ENCODE peak calls at places on chromosomes 1 and 21, in seven cellular contexts. Y is vagina, K is ovary, D is H54, M is adrenal gland, N is transverse colon, W is body of pancreas. C is an unnamed sample.

GRCh38 chr1:155121249-155121648 is 6.4 kb upstream of the EFNA1 start:
- DNase-seq in Y (no peak), D (no peak), N (no peak), W (no peak), M (no peak), K (no peak), C (no peak)

GRCh38 chr1:107943694-107944093 is 21.3 kb downstream of the VAV3 start:
- DNase-seq in W (no peak), M (no peak), N (no peak), K (no peak), D (no peak), Y (no peak), C (no peak)

GRCh38 chr1:98119793-98120192 is 199.0 kb upstream of the DPYD start:
- DNase-seq in M (no peak), W (peak), K (no peak), Y (no peak), D (no peak), N (no peak), C (no peak)

GRCh38 chr1:112251766-112252506 is 144.1 kb upstream of the CTTNBP2NL start:
- DNase-seq in D (peak), Y (no peak), M (no peak), W (no peak), N (no peak), K (no peak), C (no peak)

GRCh38 chr1:74506311-74506710 is 6.1 kb downstream of the LRRC53 start:
- DNase-seq in N (no peak), Y (no peak), M (no peak), D (no peak), W (no peak), K (no peak), C (no peak)

GRCh38 chr1:145827966-145828365 is 4.0 kb downstream of the POLR3C start:
- DNase-seq in W (no peak), Y (no peak), M (no peak), N (no peak), K (no peak), D (no peak), C (peak)

GRCh38 chr1:40132383-40133121 is 28.6 kb upstream of the RLF start:
- DNase-seq in Y (no peak), N (no peak), W (no peak), D (no peak), K (no peak), M (no peak), C (no peak)

GRCh38 chr1:160522622-160523345 is at the start of gene SLAMF6:
- DNase-seq in D (no peak), W (no peak), N (peak), M (no peak), K (no peak), Y (no peak), C (no peak)

GRCh38 chr1:62588000-62588399 is 9.3 kb upstream of the ANGPTL3 start:
- DNase-seq in D (no peak), W (no peak), Y (no peak), N (no peak), K (no peak), M (no peak), C (no peak)

GRCh38 chr1:168453056-168453455 is 90.7 kb downstream of the XCL2 start:
- DNase-seq in M (no peak), D (no peak), Y (no peak), K (no peak), N (no peak), W (no peak), C (no peak)

GRCh38 chr1:150922519-150922975 is 3.6 kb upstream of the SETDB1 start:
- DNase-seq in W (peak), Y (no peak), D (peak), M (peak), N (peak), K (peak), C (peak)

GRCh38 chr1:66981679-66982078 is 56.9 kb downstream of the MIER1 start:
- DNase-seq in N (peak), D (no peak), M (peak), Y (no peak), W (no peak), K (peak), C (peak)

GRCh38 chr1:57590978-57591377 is 167.1 kb upstream of the DAB1 start:
- DNase-seq in M (no peak), N (no peak), K (no peak), W (no peak), Y (no peak), D (no peak), C (no peak)

GRCh38 chr1:24339996-24340395 is 20.8 kb downstream of the GRHL3 start:
- DNase-seq in Y (no peak), M (no peak), W (no peak), D (no peak), K (no peak), N (no peak), C (no peak)

GRCh38 chr1:6409733-6410132 is 10.0 kb downstream of the HES2 start:
- DNase-seq in D (no peak), M (no peak), K (no peak), W (no peak), N (no peak), Y (no peak), C (no peak)

GRCh38 chr21:36676039-36676950 is 22.6 kb upstream of the SIM2 start:
- DNase-seq in W (no peak), D (no peak), Y (no peak), K (no peak), N (no peak), M (no peak), C (no peak)

GRCh38 chr1:241674805-241675384 is 22.8 kb downstream of the WDR64 start:
- DNase-seq in D (no peak), M (no peak), Y (no peak), N (no peak), K (no peak), W (no peak), C (no peak)

GRCh38 chr21:25561668-25562641 is 45.3 kb downstream of the MRPL39 start:
- DNase-seq in D (peak), W (peak), Y (no peak), N (peak), M (peak), K (peak), C (peak)

DNA sequence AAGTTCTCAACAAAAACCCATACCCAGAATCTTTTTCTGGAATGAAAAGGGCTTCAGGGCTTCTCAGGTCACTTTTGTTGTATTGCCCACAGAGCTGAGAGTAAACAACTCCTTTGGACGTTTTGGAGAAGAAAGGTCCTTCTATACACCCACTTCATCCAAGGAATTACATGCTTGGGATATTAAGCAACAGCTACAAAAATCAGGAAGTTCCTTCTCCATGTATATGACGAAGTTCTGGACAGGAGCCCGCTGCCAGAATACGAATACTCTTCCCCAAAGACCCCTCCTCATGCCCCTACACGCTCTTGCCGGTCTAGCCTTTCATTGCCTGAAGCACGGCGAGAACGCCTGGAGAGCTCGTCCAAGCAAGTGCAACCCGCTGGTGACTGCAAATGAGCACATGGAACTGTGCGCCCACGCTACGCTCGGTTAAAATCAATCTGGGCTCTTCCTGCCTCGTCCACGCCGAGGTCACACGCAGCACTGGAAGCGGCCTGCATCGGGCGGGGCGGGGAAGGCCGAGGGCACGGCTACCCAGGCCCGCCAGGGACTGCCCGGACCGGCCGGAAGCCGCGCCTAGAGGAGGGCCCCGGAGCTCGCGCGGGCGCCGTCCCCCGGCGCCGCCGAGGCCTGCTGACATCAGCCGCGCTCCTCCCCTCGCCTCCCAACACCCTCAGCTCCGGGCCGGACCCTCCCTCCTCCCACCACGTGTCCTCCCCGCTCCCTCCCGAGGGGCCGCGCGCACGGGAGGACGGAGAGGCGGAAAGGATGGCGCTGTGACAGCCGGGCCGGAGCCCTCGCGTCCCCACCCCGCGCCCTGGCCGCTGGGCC is at the start of gene POGK:
- DNase-seq in K (peak), M (peak), D (peak), N (peak), Y (no peak), W (peak), C (peak)
- TF ChIP-seq POLR2A in K (peak), M (peak), D (peak), N (peak), Y (no peak), W (peak), C (peak)

DNA sequence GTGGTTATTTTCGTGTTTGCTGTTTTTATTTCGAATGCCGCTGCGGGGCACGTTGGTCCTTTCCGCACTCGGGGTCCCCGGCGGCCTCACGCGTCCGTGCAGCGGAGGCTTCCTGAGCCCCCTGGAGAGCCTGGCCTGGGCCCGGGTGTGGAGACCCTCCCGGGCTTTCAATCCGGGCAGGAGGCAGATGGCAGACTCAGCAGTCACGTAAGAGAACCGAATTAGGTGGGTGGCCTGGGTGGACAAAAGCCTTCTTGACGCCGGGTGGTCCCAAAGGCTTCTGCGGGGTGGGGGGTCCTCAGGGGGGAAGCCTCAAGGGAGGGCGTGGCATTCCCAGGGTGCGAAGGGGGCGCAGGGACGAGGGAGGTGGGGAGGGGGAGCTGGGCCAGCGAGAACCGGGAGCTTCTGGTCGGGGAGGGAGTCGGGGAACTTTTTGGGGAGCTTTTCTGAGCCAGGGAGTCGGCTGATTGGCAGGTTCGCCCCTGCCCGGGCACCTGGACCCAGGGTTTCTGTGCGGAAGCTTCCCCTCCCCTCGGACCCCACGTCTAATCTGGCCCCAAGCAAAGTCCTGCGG is 1.2 kb upstream of the HES4 start:
- DNase-seq in Y (no peak), K (no peak), D (no peak), N (no peak), M (peak), W (no peak), C (no peak)
- TF ChIP-seq POLR2A in Y (no peak), K (no peak), D (no peak), N (no peak), M (no peak), W (no peak), C (no peak)

GRCh38 chr1:204280562-204280961 is 66.8 kb upstream of the GOLT1A start:
- DNase-seq in M (no peak), Y (no peak), N (no peak), K (no peak), W (no peak), D (no peak), C (no peak)

GRCh38 chr1:204280099-204280498 is 66.3 kb upstream of the GOLT1A start:
- DNase-seq in D (no peak), K (no peak), Y (no peak), N (no peak), W (no peak), M (no peak), C (no peak)

GRCh38 chr1:204283711-204284651 is 70.2 kb upstream of the GOLT1A start:
- DNase-seq in K (no peak), N (no peak), Y (no peak), W (peak), D (no peak), M (no peak), C (no peak)

GRCh38 chr1:204284929-204285328 is 71.1 kb upstream of the GOLT1A start:
- DNase-seq in Y (no peak), K (no peak), D (no peak), N (no peak), M (no peak), W (no peak), C (no peak)

GRCh38 chr1:204282801-204283200 is 69.0 kb upstream of the GOLT1A start:
- DNase-seq in D (no peak), N (no peak), M (no peak), W (no peak), K (peak), Y (no peak), C (no peak)
- TF ChIP-seq POLR2A in D (no peak), N (no peak), M (no peak), W (no peak), K (no peak), Y (no peak), C (no peak)

DNA sequence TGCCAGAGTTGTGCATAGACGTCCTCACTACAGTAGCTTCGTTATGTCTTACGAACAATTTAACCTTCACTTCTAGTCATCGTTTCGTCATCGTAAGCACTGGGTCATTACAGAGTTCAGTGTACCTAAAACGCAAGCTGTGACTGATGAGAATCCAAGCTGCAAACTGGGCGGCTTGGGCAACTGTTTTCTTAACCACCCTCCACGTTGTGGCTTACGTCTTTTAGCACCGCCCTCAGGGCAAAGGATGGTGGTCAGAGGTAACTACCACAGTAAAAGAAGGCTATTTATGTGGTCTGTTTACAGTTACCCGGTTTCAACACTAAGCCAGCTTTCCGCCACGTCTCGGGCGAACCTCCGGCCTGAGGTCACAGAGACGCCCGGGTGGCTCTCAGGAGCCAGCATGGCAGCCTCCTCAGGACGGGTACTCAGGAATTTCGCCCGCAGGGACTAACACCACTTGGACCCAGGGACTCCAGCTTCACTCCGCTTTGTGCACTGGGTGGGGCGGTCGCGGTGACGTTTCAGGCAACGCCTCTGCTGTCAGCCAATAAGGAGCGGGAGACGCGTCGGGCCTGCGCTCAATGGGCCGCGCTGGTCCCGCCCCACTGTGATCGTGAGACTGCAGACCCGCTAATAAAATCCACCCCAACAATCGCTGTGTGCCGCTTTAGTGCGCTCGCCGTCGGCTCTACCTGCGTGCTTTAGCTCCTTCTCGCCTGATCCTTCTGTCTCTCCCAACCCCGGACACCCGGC is at the start of gene CTH:
- DNase-seq in K (peak), W (peak), Y (no peak), N (peak), M (peak), D (peak), C (peak)
- TF ChIP-seq POLR2A in K (peak), W (peak), Y (no peak), N (peak), M (peak), D (peak), C (peak)

GRCh38 chr1:3775498-3776230 is 3.1 kb downstream of the SMIM1 start:
- DNase-seq in D (peak), M (peak), Y (no peak), N (peak), K (peak), W (peak), C (peak)
- TF ChIP-seq POLR2A in D (no peak), M (no peak), Y (no peak), N (no peak), K (no peak), W (no peak), C (peak)

GRCh38 chr1:43366179-43366578 is 1.6 kb downstream of the ELOVL1 start:
- DNase-seq in Y (no peak), N (peak), K (no peak), W (peak), D (no peak), M (no peak), C (peak)

GRCh38 chr1:43368646-43369020 is 822 bp upstream of the ELOVL1 start:
- DNase-seq in N (no peak), D (no peak), Y (no peak), K (no peak), W (no peak), M (no peak), C (no peak)

GRCh38 chr1:43367026-43367903 is 546 bp downstream of the ELOVL1 start:
- DNase-seq in W (peak), D (peak), Y (no peak), M (peak), N (peak), K (peak), C (peak)

GRCh38 chr1:43366601-43367025 is 1.2 kb downstream of the ELOVL1 start:
- DNase-seq in K (no peak), Y (no peak), N (no peak), D (no peak), W (no peak), M (no peak), C (no peak)

DNA sequence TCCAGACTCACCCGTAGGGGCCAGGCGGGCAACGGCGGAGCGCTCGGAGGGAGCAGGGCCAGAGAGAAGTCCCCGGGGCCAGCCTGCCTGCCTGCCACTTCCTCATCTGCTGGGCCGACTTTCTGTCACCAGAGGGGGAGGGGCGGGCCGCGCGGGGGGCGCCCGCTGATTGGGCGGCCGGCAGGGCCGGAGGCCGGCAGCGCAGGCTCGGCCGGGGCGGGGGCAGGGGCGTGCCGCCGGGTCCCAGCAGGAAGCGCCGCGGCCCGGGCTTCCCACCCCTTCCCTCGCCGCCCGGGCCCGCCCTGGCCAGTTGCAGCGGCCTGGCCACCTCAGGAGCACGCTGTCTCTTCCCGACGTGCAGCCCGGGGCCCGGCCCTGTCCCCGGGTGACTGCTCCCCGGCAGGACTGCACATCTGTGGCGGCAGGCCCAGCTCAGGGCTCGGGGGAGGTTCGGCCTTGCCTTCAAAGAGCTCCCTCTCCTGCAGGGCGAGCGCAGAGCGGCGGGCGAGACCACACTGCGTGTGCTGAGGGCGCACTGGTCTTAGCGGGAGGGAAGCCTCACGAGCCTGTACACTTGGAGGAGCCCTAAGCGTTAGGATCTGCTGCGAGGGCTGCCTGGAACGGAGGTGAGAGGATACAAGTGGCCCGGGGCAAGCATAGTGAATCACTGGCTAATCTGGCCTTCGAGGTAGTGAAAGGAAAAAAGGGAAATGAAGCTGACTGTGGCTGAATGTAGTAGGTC is at the start of gene ELOVL1:
- DNase-seq in Y (no peak), K (peak), W (peak), M (peak), D (peak), N (peak), C (peak)
- TF ChIP-seq POLR2A in Y (no peak), K (peak), W (peak), M (peak), D (peak), N (peak), C (peak)

GRCh38 chr1:205812878-205813754 is at the start of gene SLC41A1:
- DNase-seq in K (peak), M (peak), W (peak), D (peak), N (peak), Y (no peak), C (peak)
- TF ChIP-seq POLR2A in K (peak), M (peak), W (peak), D (peak), N (peak), Y (peak), C (peak)

GRCh38 chr1:231677442-231677841 is 50.9 kb downstream of the DISC1 start:
- DNase-seq in N (no peak), Y (no peak), W (no peak), M (no peak), K (no peak), D (no peak), C (no peak)

GRCh38 chr1:231670755-231671154 is 44.2 kb downstream of the DISC1 start:
- DNase-seq in D (no peak), N (no peak), W (no peak), M (no peak), K (no peak), Y (no peak), C (no peak)

GRCh38 chr1:231678021-231678432 is 51.4 kb downstream of the DISC1 start:
- DNase-seq in N (no peak), M (no peak), Y (no peak), W (no peak), D (no peak), K (no peak), C (no peak)

GRCh38 chr1:231676487-231676886 is 49.9 kb downstream of the DISC1 start:
- DNase-seq in D (no peak), K (no peak), Y (no peak), M (no peak), N (no peak), W (no peak), C (no peak)

DNA sequence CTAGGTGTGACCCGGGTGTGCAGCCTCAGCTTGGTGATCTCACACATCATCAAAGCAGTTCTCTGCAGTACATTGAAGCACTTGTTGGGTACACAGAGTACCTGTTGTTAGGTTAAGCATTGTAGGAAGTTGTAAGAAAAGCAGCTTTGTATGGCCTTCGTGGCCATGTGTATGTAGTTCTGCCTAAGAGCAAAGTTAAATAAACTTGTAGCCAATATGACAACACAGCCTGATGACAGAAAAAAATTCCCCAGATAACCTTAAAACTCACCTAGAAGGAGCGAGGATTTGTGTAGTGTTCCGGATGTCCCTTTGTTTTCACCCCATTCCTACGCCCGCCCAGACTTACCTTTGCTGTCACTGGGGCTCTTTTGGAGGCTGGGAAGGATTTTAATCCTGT is 48.0 kb downstream of the DISC1 start:
- DNase-seq in Y (no peak), W (no peak), K (no peak), M (no peak), N (no peak), D (no peak), C (no peak)
- TF ChIP-seq POLR2A in Y (no peak), W (no peak), K (no peak), M (no peak), N (no peak), D (no peak), C (no peak)

C was measured in erythroblast.